ENCODE peak calls at places on chromosomes 6 and 20, in ten cellular contexts. One of them, this sample, is unnamed.

GRCh38 chr20:7327815-7328214 is 560.3 kb downstream of the BMP2 start:
- DNase-seq in AG04450: no peak
- DNase-seq in body of pancreas: no peak
- DNase-seq in astrocyte of the spinal cord: no peak
- DNase-seq in tibial nerve: no peak
- DNase-seq in IMR-90: no peak
- DNase-seq in fibroblast of pulmonary artery: no peak
- DNase-seq in epithelial cell of esophagus: peak
- DNase-seq in adrenal gland: no peak
- DNase-seq in fibroblast of lung: no peak
- DNase-seq in this sample: no peak

GRCh38 chr20:43532416-43533055 is 25.0 kb downstream of the L3MBTL1 start:
- DNase-seq in adrenal gland: no peak
- DNase-seq in body of pancreas: no peak
- DNase-seq in astrocyte of the spinal cord: no peak
- DNase-seq in IMR-90: no peak
- DNase-seq in fibroblast of pulmonary artery: no peak
- DNase-seq in tibial nerve: no peak
- DNase-seq in epithelial cell of esophagus: no peak
- DNase-seq in AG04450: no peak
- DNase-seq in fibroblast of lung: no peak
- DNase-seq in this sample: no peak

GRCh38 chr20:22626501-22626900 is 42.1 kb upstream of the FOXA2 start:
- DNase-seq in body of pancreas: no peak
- DNase-seq in astrocyte of the spinal cord: no peak
- DNase-seq in tibial nerve: no peak
- DNase-seq in AG04450: no peak
- DNase-seq in IMR-90: no peak
- DNase-seq in fibroblast of pulmonary artery: no peak
- DNase-seq in fibroblast of lung: no peak
- DNase-seq in epithelial cell of esophagus: no peak
- DNase-seq in adrenal gland: no peak
- DNase-seq in this sample: no peak

GRCh38 chr20:17172826-17173420 is 53.9 kb upstream of the PCSK2 start:
- DNase-seq in body of pancreas: no peak
- DNase-seq in AG04450: no peak
- DNase-seq in adrenal gland: no peak
- DNase-seq in epithelial cell of esophagus: no peak
- DNase-seq in astrocyte of the spinal cord: no peak
- DNase-seq in fibroblast of pulmonary artery: no peak
- DNase-seq in IMR-90: no peak
- DNase-seq in tibial nerve: no peak
- DNase-seq in fibroblast of lung: no peak
- DNase-seq in this sample: no peak

GRCh38 chr6:155194399-155194798 is 69.4 kb upstream of the CLDN20 start:
- DNase-seq in fibroblast of pulmonary artery: no peak
- DNase-seq in adrenal gland: no peak
- DNase-seq in AG04450: no peak
- DNase-seq in astrocyte of the spinal cord: no peak
- DNase-seq in epithelial cell of esophagus: no peak
- DNase-seq in tibial nerve: no peak
- DNase-seq in fibroblast of lung: no peak
- DNase-seq in IMR-90: no peak
- DNase-seq in body of pancreas: no peak
- DNase-seq in this sample: no peak

GRCh38 chr6:149852180-149852579 is 12.0 kb downstream of the LRP11 start:
- DNase-seq in fibroblast of pulmonary artery: peak
- DNase-seq in IMR-90: peak
- DNase-seq in body of pancreas: no peak
- DNase-seq in AG04450: no peak
- DNase-seq in astrocyte of the spinal cord: peak
- DNase-seq in fibroblast of lung: no peak
- DNase-seq in epithelial cell of esophagus: peak
- DNase-seq in tibial nerve: no peak
- DNase-seq in adrenal gland: no peak
- DNase-seq in this sample: peak

GRCh38 chr6:150580489-150580888 is 19.2 kb upstream of the PLEKHG1 start:
- DNase-seq in AG04450: no peak
- DNase-seq in adrenal gland: no peak
- DNase-seq in body of pancreas: no peak
- DNase-seq in astrocyte of the spinal cord: no peak
- DNase-seq in IMR-90: no peak
- DNase-seq in epithelial cell of esophagus: no peak
- DNase-seq in fibroblast of pulmonary artery: no peak
- DNase-seq in tibial nerve: no peak
- DNase-seq in fibroblast of lung: no peak
- DNase-seq in this sample: no peak

GRCh38 chr20:22227301-22227700 is 357.1 kb downstream of the FOXA2 start:
- DNase-seq in body of pancreas: no peak
- DNase-seq in epithelial cell of esophagus: no peak
- DNase-seq in AG04450: no peak
- DNase-seq in IMR-90: no peak
- DNase-seq in tibial nerve: no peak
- DNase-seq in astrocyte of the spinal cord: no peak
- DNase-seq in fibroblast of pulmonary artery: no peak
- DNase-seq in adrenal gland: no peak
- DNase-seq in fibroblast of lung: no peak
- DNase-seq in this sample: peak

GRCh38 chr6:99590728-99591672 is 15.6 kb upstream of the PRDM13 start:
- DNase-seq in adrenal gland: no peak
- DNase-seq in AG04450: no peak
- DNase-seq in body of pancreas: no peak
- DNase-seq in epithelial cell of esophagus: no peak
- DNase-seq in IMR-90: no peak
- DNase-seq in fibroblast of pulmonary artery: no peak
- DNase-seq in tibial nerve: no peak
- DNase-seq in fibroblast of lung: no peak
- DNase-seq in astrocyte of the spinal cord: no peak
- DNase-seq in this sample: no peak

GRCh38 chr6:99589907-99590493 is 16.6 kb upstream of the PRDM13 start:
- DNase-seq in fibroblast of pulmonary artery: no peak
- DNase-seq in IMR-90: no peak
- DNase-seq in AG04450: no peak
- DNase-seq in epithelial cell of esophagus: no peak
- DNase-seq in fibroblast of lung: no peak
- DNase-seq in body of pancreas: no peak
- DNase-seq in adrenal gland: no peak
- DNase-seq in tibial nerve: no peak
- DNase-seq in astrocyte of the spinal cord: no peak
- DNase-seq in this sample: no peak

GRCh38 chr6:99588618-99589289 is 17.9 kb upstream of the PRDM13 start:
- DNase-seq in tibial nerve: no peak
- DNase-seq in epithelial cell of esophagus: peak
- DNase-seq in body of pancreas: peak
- DNase-seq in fibroblast of lung: peak
- DNase-seq in fibroblast of pulmonary artery: peak
- DNase-seq in adrenal gland: peak
- DNase-seq in IMR-90: peak
- DNase-seq in astrocyte of the spinal cord: peak
- DNase-seq in AG04450: peak
- DNase-seq in this sample: peak

GRCh38 chr6:99587792-99588191 is 18.8 kb upstream of the PRDM13 start:
- DNase-seq in astrocyte of the spinal cord: no peak
- DNase-seq in epithelial cell of esophagus: no peak
- DNase-seq in AG04450: no peak
- DNase-seq in body of pancreas: no peak
- DNase-seq in adrenal gland: no peak
- DNase-seq in IMR-90: no peak
- DNase-seq in fibroblast of lung: no peak
- DNase-seq in fibroblast of pulmonary artery: no peak
- DNase-seq in tibial nerve: no peak
- DNase-seq in this sample: no peak

GRCh38 chr6:99589290-99589672 is 17.4 kb upstream of the PRDM13 start:
- DNase-seq in astrocyte of the spinal cord: no peak
- DNase-seq in fibroblast of pulmonary artery: no peak
- DNase-seq in fibroblast of lung: no peak
- DNase-seq in adrenal gland: no peak
- DNase-seq in epithelial cell of esophagus: no peak
- DNase-seq in AG04450: no peak
- DNase-seq in body of pancreas: no peak
- DNase-seq in tibial nerve: no peak
- DNase-seq in IMR-90: no peak
- DNase-seq in this sample: no peak
- H3K4me3 ChIP-seq in astrocyte of the spinal cord: peak
- H3K4me3 ChIP-seq in fibroblast of pulmonary artery: peak
- H3K4me3 ChIP-seq in fibroblast of lung: peak
- H3K4me3 ChIP-seq in adrenal gland: no peak
- H3K4me3 ChIP-seq in epithelial cell of esophagus: peak
- H3K4me3 ChIP-seq in AG04450: peak
- H3K4me3 ChIP-seq in body of pancreas: no peak
- H3K4me3 ChIP-seq in tibial nerve: peak
- H3K4me3 ChIP-seq in IMR-90: peak
- H3K4me3 ChIP-seq in this sample: peak

GRCh38 chr6:90214966-90215365 is 81.7 kb downstream of the BACH2 start:
- DNase-seq in astrocyte of the spinal cord: no peak
- DNase-seq in IMR-90: no peak
- DNase-seq in fibroblast of pulmonary artery: no peak
- DNase-seq in fibroblast of lung: no peak
- DNase-seq in adrenal gland: no peak
- DNase-seq in body of pancreas: no peak
- DNase-seq in epithelial cell of esophagus: no peak
- DNase-seq in AG04450: no peak
- DNase-seq in tibial nerve: no peak
- DNase-seq in this sample: no peak

GRCh38 chr6:90214461-90214860 is 82.2 kb downstream of the BACH2 start:
- DNase-seq in IMR-90: no peak
- DNase-seq in fibroblast of lung: no peak
- DNase-seq in astrocyte of the spinal cord: no peak
- DNase-seq in epithelial cell of esophagus: no peak
- DNase-seq in adrenal gland: no peak
- DNase-seq in body of pancreas: no peak
- DNase-seq in tibial nerve: no peak
- DNase-seq in AG04450: no peak
- DNase-seq in fibroblast of pulmonary artery: no peak
- DNase-seq in this sample: no peak

GRCh38 chr6:90219168-90219985 is 77.3 kb downstream of the BACH2 start:
- DNase-seq in IMR-90: peak
- DNase-seq in fibroblast of lung: peak
- DNase-seq in AG04450: peak
- DNase-seq in epithelial cell of esophagus: peak
- DNase-seq in body of pancreas: peak
- DNase-seq in astrocyte of the spinal cord: peak
- DNase-seq in adrenal gland: no peak
- DNase-seq in tibial nerve: no peak
- DNase-seq in fibroblast of pulmonary artery: peak
- DNase-seq in this sample: peak

GRCh38 chr6:90217621-90218496 is 78.8 kb downstream of the BACH2 start:
- DNase-seq in astrocyte of the spinal cord: no peak
- DNase-seq in epithelial cell of esophagus: peak
- DNase-seq in adrenal gland: no peak
- DNase-seq in body of pancreas: peak
- DNase-seq in IMR-90: no peak
- DNase-seq in AG04450: no peak
- DNase-seq in fibroblast of lung: no peak
- DNase-seq in fibroblast of pulmonary artery: no peak
- DNase-seq in tibial nerve: no peak
- DNase-seq in this sample: no peak

DNA sequence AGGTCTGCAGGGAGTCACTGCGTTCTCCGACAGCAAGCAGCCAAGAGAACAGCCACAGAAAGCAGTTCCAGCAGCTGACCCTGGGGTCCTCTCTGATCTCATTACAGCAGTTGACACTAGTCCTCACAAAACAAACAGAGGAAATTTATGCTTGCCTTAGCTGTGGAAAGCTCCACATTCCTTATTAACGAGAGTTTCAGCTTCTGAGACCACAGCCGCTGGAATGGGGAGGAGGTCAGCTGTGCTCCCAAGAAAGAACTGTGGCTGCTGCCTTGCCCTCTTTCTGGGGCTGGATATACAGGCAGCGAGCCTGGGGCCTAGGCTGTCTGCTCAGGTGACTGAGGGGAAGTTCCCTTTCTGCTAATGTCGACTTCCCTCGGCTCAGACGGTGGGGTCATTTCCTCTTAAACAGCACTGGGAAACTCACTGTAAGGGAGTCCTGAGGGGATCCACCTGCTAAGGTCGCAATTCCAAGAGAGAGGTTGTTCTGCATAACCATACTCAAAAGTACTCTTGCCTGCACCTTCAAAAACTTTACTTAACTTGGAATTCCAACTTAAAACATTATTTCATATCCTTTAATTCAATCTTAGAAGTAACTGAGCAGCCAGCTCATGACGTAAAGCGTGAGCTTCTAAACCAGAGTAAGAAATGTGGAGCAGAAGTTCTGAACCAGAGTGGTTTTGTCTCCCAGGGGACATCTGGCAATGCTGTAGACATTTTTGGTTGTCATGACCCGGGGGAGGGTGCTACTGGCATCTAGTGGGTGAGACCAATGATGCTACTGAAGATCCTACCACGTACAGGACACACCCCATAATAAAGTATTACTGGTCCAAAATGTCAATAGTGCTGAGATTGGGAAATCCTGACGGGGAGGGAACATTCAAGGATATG is 80.3 kb downstream of the BACH2 start:
- DNase-seq in body of pancreas: peak
- DNase-seq in fibroblast of pulmonary artery: no peak
- DNase-seq in IMR-90: peak
- DNase-seq in AG04450: no peak
- DNase-seq in adrenal gland: no peak
- DNase-seq in epithelial cell of esophagus: no peak
- DNase-seq in fibroblast of lung: peak
- DNase-seq in astrocyte of the spinal cord: peak
- DNase-seq in tibial nerve: no peak
- DNase-seq in this sample: no peak
- TF ChIP-seq CTCF in body of pancreas: no peak
- TF ChIP-seq CTCF in fibroblast of pulmonary artery: no peak
- TF ChIP-seq CTCF in IMR-90: no peak
- TF ChIP-seq CTCF in AG04450: no peak
- TF ChIP-seq CTCF in adrenal gland: no peak
- TF ChIP-seq CTCF in epithelial cell of esophagus: no peak
- TF ChIP-seq CTCF in fibroblast of lung: no peak
- TF ChIP-seq CTCF in astrocyte of the spinal cord: no peak
- TF ChIP-seq CTCF in tibial nerve: no peak
- TF ChIP-seq CTCF in this sample: no peak

DNA sequence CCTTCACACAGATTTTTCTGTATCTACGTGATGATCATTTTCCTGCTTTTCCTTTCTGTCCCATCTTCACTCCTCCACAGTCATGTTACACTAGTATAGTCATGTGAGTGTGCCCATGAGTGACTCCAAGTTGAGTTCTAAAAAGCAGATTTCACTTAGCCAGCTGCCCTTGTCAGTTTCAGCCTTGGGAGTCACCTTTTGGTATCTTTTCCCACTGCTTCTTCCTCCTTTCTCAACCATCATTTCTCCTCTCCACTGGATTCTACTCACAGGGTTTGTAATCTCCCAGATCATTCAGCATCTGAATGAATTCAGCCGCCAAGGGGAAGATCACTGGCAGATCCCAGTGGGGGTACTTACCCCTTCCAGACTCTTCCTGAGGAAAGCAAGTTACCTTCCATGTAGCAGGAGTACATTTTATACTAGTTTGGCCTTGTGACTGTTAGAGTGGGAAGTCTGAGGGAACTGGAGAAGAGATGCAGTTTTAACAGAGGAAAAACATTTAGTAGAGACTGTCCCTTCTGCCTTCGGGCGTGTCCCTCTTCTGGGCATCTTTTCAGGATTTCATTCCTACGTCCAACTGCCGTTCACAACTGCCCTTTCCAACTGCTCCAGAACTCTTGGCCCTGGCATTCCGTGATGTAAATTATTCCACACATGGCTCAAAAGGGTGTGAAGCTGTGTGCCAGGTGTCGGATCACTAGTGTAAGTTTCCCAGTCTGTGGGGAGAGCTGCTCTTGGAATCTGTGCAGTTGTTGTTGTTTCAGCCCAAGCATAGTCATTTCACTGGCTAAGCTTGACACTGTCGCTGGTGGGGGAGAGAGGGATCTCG is 38.9 kb downstream of the BICRAL start:
- DNase-seq in astrocyte of the spinal cord: no peak
- DNase-seq in fibroblast of lung: peak
- DNase-seq in tibial nerve: no peak
- DNase-seq in IMR-90: no peak
- DNase-seq in body of pancreas: no peak
- DNase-seq in epithelial cell of esophagus: no peak
- DNase-seq in adrenal gland: no peak
- DNase-seq in AG04450: no peak
- DNase-seq in fibroblast of pulmonary artery: no peak
- DNase-seq in this sample: peak
- H3K4me3 ChIP-seq in astrocyte of the spinal cord: no peak
- H3K4me3 ChIP-seq in fibroblast of lung: no peak
- H3K4me3 ChIP-seq in tibial nerve: peak
- H3K4me3 ChIP-seq in IMR-90: no peak
- H3K4me3 ChIP-seq in body of pancreas: no peak
- H3K4me3 ChIP-seq in epithelial cell of esophagus: no peak
- H3K4me3 ChIP-seq in adrenal gland: no peak
- H3K4me3 ChIP-seq in AG04450: no peak
- H3K4me3 ChIP-seq in fibroblast of pulmonary artery: no peak
- H3K4me3 ChIP-seq in this sample: no peak

GRCh38 chr6:107132330-107132954 is 17.1 kb upstream of the BEND3 start:
- DNase-seq in epithelial cell of esophagus: peak
- DNase-seq in adrenal gland: no peak
- DNase-seq in IMR-90: no peak
- DNase-seq in fibroblast of pulmonary artery: peak
- DNase-seq in body of pancreas: peak
- DNase-seq in AG04450: no peak
- DNase-seq in tibial nerve: no peak
- DNase-seq in astrocyte of the spinal cord: peak
- DNase-seq in fibroblast of lung: peak
- DNase-seq in this sample: peak
- TF ChIP-seq CTCF in epithelial cell of esophagus: peak
- TF ChIP-seq CTCF in adrenal gland: peak
- TF ChIP-seq CTCF in IMR-90: peak
- TF ChIP-seq CTCF in fibroblast of pulmonary artery: peak
- TF ChIP-seq CTCF in body of pancreas: no peak
- TF ChIP-seq CTCF in AG04450: peak
- TF ChIP-seq CTCF in tibial nerve: peak
- TF ChIP-seq CTCF in astrocyte of the spinal cord: peak
- TF ChIP-seq CTCF in fibroblast of lung: peak
- TF ChIP-seq CTCF in this sample: peak